ENCODE peak calls at places on chromosomes 1 and 21, in four cellular contexts. Q is adrenal gland, J is neural progenitor cell, O is hepatocyte. I is an unnamed sample.

GRCh38 chr1:218344814-218345672 is at the start of gene TGFB2:
- DNase-seq in Q (peak; percentile 57), J (peak; percentile 29), O (peak; percentile 68), I (no peak)

GRCh38 chr1:235006132-235006721 is 122.4 kb downstream of the TOMM20 start:
- DNase-seq in Q (no peak), J (no peak), O (no peak), I (no peak)

GRCh38 chr1:1677718-1678580 is 14.6 kb downstream of the SLC35E2B start:
- DNase-seq in Q (no peak), J (no peak), O (peak; percentile 8), I (no peak)

GRCh38 chr1:61079898-61080336 is 2.4 kb upstream of the NFIA start:
- DNase-seq in Q (peak; percentile 85), J (peak; percentile 60), O (peak; percentile 88), I (peak; percentile 92)

GRCh38 chr1:87367549-87367948 is 38.9 kb downstream of the LMO4 start:
- DNase-seq in Q (no peak), J (no peak), O (no peak), I (no peak)

GRCh38 chr1:245245021-245245667 is 90.4 kb downstream of the KIF26B start:
- DNase-seq in Q (no peak), J (no peak), O (peak; percentile 53), I (no peak)

GRCh38 chr1:156371553-156372264 is 2.7 kb downstream of the RHBG start:
- DNase-seq in Q (peak; percentile 79), J (no peak), O (peak; percentile 79), I (peak; percentile 87)

GRCh38 chr21:42722153-42722552 is 68.7 kb downstream of the PDE9A start:
- DNase-seq in Q (no peak), J (no peak), O (no peak), I (no peak)

GRCh38 chr1:58858344-58858673 is 74.5 kb upstream of the JUN start:
- DNase-seq in Q (no peak), J (no peak), O (no peak), I (peak; percentile 52)

GRCh38 chr1:54360165-54361005 is 45.8 kb downstream of the SSBP3 start:
- DNase-seq in Q (no peak), J (no peak), O (no peak), I (no peak)

GRCh38 chr1:211527888-211528287 is 35.9 kb upstream of the RD3 start:
- DNase-seq in Q (peak; percentile 14), J (no peak), O (no peak), I (no peak)

GRCh38 chr21:29289317-29289716 is 9.4 kb upstream of the BACH1 start:
- DNase-seq in Q (no peak), J (no peak), O (no peak), I (no peak)

GRCh38 chr21:29290245-29290644 is 8.5 kb upstream of the BACH1 start:
- DNase-seq in Q (no peak), J (no peak), O (peak; percentile 50), I (no peak)

GRCh38 chr21:29296452-29296851 is 2.3 kb upstream of the BACH1 start:
- DNase-seq in Q (no peak), J (no peak), O (no peak), I (no peak)

GRCh38 chr21:29295066-29295650 is 3.6 kb upstream of the BACH1 start:
- DNase-seq in Q (no peak), J (no peak), O (no peak), I (no peak)

DNA sequence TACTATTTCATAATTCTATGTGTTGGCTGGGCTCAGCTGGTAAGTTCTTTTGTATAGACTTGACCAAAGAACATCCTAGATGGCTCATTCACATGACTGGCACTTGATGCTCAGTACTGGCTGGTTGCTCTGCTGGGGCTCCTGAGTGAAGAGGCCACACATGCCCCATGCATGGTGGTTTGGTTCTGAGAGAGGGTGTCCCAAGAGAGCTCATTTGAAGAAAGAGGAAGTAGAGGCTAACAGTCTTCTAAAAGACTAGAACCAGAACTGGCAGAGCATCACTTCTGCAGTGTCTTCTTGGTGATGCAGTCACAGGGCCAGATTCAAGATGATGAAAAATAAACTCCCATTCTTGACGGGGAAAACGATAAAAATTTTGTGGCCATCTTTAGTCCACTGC is 5.2 kb upstream of the BACH1 start:
- DNase-seq in Q (no peak), J (no peak), O (no peak), I (no peak)
- TF ChIP-seq CTCF in Q (no peak), J (no peak), O (no peak), I (no peak)

GRCh38 chr1:232752365-232752764 is 52.9 kb upstream of the MAP10 start:
- DNase-seq in Q (no peak), J (no peak), O (no peak), I (no peak)

GRCh38 chr1:232748910-232749368 is 56.3 kb upstream of the MAP10 start:
- DNase-seq in Q (no peak), J (peak; percentile 27), O (no peak), I (no peak)

GRCh38 chr1:232754930-232755329 is 50.3 kb upstream of the MAP10 start:
- DNase-seq in Q (no peak), J (no peak), O (no peak), I (no peak)

DNA sequence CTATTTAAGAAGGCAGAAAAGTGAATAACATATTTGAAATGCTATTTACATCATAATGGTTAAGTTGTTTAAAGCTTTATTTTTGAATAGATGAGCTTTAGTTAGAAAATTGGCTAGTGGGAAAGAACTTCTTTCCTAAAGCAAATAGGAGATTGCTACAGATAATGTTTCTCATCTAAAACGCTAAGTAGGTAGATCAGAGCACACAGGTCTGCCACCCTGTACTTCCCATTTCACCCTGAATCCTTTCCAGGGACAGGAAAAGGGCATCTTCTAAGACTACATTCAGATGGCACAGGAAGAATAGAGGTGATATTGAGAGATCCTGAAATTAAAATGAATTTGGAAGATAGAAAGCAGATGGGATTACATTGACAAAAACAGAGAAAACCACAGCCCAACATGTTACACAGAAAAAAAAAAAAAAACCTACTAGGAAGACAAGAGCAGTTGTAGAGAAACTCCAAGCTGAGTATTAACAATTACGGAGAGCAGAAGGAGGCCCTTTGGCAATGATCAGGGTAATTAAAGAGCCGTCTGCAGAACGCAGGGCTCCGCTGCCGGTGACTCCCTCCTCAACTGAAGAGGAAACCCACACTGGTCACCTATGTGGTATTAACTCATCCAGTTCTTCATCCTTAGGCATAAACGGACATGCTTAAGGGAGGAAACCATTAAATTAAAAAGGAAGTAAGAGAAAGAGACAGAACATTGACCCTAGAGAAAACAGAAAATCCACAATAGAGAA is 53.6 kb upstream of the MAP10 start:
- DNase-seq in Q (no peak), J (no peak), O (no peak), I (no peak)
- H3K9me3 ChIP-seq in Q (no peaks in the 10 kb centered on the region), J (no peaks in the 10 kb centered on the region), O (no peaks in the 10 kb centered on the region), I (peaks cover 3% of the 10 kb centered on the region)

DNA sequence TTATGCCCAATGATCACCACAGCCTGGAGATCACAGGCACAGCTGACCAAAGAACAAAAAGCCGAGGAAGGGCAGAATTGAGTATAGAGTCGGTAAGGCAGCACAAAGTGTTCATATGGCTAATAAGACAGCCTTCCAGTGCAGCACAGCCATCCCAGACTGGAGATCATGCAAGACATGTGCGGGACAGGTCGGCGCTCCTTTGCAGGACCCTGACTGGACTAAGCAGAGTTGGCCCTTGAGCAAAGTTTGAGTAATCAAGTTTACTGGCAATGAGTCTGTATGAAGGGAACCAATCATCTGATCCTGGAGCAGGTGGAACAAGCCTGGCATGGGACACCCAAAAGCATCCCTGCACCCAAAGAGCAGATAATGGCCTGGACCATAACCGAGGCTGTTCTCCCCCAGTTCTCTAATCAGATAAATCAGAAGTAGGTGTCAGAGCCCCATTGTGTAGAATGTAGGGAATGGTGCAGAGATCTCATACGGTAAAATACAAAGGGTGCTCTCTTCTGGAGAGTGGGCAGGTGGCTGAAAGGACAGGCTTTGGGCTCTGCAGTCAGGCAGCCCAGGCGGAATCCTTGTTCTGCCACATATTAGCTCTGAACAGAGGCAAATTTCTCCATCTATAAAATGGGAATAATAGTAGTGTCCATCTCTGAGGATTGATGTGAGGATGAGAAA is 10.7 kb upstream of the DNASE2B start:
- DNase-seq in Q (no peak), J (no peak), O (no peak), I (no peak)
- TF ChIP-seq CTCF in Q (peak; percentile 8), J (no peak), O (no peak), I (no peak)

DNA sequence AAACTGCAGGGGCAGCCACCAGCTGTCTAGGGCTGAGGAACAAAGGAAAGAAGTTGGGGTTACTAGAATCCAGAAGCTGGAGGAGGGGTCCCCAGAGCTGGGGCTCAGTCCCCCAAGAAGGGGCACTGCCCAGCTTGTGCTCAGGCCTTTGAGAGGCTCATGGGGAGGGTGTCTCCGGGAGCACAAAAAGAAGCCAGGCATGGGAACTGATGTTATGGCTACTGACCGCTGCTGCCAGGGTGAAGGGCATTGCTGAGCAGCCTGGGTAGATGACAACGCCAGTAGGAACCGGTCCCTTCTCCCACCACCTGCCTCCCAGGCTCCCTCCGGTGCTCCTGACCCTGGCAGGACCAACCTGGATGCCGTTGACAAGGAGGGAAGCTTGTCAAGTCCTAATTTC is 762.5 kb upstream of the TPTE start:
- DNase-seq in Q (no peak), J (no peak), O (no peak), I (peak; percentile 80)
- H3K9me3 ChIP-seq in Q (no peaks in the 10 kb centered on the region), J (peaks cover 79% of the 10 kb centered on the region), O (peaks cover 44% of the 10 kb centered on the region), I (peaks cover 17% of the 10 kb centered on the region)

DNA sequence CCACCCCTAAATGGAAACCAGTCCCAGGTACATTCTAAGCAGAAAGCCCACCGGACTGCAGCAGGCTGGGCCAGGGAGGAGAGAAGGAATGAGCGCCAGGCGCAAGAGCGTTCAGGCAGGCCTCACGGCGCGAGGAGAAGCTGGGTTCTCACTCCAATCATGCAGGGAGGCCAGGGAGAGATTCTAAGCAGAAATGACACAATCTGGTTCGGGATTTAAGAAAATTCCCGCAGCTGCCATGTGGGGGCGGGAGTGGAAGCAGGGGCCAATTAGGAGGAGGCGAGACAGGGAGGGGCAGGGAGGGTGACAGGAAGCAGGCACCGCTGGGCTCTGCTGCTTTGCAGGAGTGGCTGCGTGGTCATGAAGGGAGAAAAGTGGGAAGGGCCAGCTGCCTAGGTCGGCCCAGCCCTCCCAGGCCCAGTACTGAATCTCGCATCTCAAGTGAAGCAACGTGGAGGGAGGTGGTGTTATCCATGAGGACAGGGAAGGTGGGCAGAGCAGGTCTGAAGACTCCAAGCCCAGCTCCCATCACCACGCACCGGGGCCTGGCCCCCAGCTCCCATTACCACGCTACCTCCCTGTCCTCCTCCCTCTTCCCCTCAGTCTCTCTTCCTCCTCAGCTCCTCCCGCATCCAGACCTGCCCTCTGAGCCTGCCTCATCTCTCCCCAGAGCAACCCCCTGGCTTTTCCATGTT is 11.8 kb downstream of the NPHP4 start:
- DNase-seq in Q (no peak), J (peak; percentile 84), O (peak; percentile 74), I (peak; percentile 50)
- TF ChIP-seq CTCF in Q (no peak), J (peak; percentile 56), O (no peak), I (no peak)

GRCh38 chr1:3015269-3015635 is 6.0 kb upstream of the ACTRT2 start:
- DNase-seq in Q (no peak), J (no peak), O (no peak), I (peak; percentile 49)

GRCh38 chr1:3017440-3018050 is 3.7 kb upstream of the ACTRT2 start:
- DNase-seq in Q (no peak), J (no peak), O (no peak), I (peak; percentile 57)

GRCh38 chr1:3015744-3016143 is 5.5 kb upstream of the ACTRT2 start:
- DNase-seq in Q (no peak), J (no peak), O (no peak), I (no peak)

GRCh38 chr1:3018051-3018471 is 3.2 kb upstream of the ACTRT2 start:
- DNase-seq in Q (no peak), J (no peak), O (no peak), I (peak; percentile 44)

GRCh38 chr1:3016641-3017439 is 4.4 kb upstream of the ACTRT2 start:
- DNase-seq in Q (no peak), J (no peak), O (no peak), I (peak; percentile 48)
- H3K9me3 ChIP-seq in Q (no peaks in the 10 kb centered on the region), J (no peaks in the 10 kb centered on the region), O (no peaks in the 10 kb centered on the region), I (no peaks in the 10 kb centered on the region)

GRCh38 chr1:14648931-14649860 is 50.7 kb downstream of the KAZN start:
- DNase-seq in Q (no peak), J (no peak), O (no peak), I (no peak)
- TF ChIP-seq CTCF in Q (no peak), J (no peak), O (no peak), I (no peak)